ENCODE peak calls at places on chromosomes 6 and 20, in eight cellular contexts. C is astrocyte, D is DND-41, Z is lower lobe of right lung, P is ascending aorta, H is hepatocyte, X is GM23248, U is GM23338. Y is an unnamed sample. For H3K27me3, the result is how much of the 10 kb centered on the place peaks cover.

GRCh38 chr6:3247255-3248146 is 11.2 kb upstream of the PSMG4 start:
- DNase-seq in Z (no peak), C (peak), X (peak), U (peak), H (peak), D (no peak), P (no peak), Y (peak)

GRCh38 chr6:70118670-70119069 is 184.2 kb downstream of the COL9A1 start:
- DNase-seq in P (no peak), C (no peak), D (no peak), X (no peak), H (no peak), Z (no peak), U (no peak), Y (no peak)

GRCh38 chr6:3849681-3850450 is 693 bp downstream of the FAM50B start:
- DNase-seq in U (peak), Z (peak), H (no peak), D (no peak), P (no peak), C (peak), X (peak), Y (peak)

GRCh38 chr20:49385471-49385870 is 97.0 kb downstream of the KCNB1 start:
- DNase-seq in X (peak), H (peak), D (peak), U (peak), C (peak), P (no peak), Z (no peak), Y (peak)

GRCh38 chr20:36830791-36831691 is 44.9 kb upstream of the TLDC2 start:
- DNase-seq in Z (peak), D (no peak), X (peak), C (no peak), H (no peak), P (no peak), U (peak), Y (peak)

GRCh38 chr6:136465766-136466303 is 84.4 kb downstream of the MAP7 start:
- DNase-seq in Z (no peak), D (no peak), U (no peak), C (no peak), H (no peak), X (peak), P (no peak), Y (no peak)

GRCh38 chr6:16674666-16675392 is 86.4 kb downstream of the ATXN1 start:
- DNase-seq in C (peak), D (no peak), H (no peak), U (no peak), P (no peak), Z (no peak), X (peak), Y (no peak)

GRCh38 chr6:38262041-38262440 is 377.7 kb downstream of the BTBD9 start:
- DNase-seq in D (no peak), X (peak), P (no peak), H (peak), Z (no peak), U (peak), C (peak), Y (peak)

DNA sequence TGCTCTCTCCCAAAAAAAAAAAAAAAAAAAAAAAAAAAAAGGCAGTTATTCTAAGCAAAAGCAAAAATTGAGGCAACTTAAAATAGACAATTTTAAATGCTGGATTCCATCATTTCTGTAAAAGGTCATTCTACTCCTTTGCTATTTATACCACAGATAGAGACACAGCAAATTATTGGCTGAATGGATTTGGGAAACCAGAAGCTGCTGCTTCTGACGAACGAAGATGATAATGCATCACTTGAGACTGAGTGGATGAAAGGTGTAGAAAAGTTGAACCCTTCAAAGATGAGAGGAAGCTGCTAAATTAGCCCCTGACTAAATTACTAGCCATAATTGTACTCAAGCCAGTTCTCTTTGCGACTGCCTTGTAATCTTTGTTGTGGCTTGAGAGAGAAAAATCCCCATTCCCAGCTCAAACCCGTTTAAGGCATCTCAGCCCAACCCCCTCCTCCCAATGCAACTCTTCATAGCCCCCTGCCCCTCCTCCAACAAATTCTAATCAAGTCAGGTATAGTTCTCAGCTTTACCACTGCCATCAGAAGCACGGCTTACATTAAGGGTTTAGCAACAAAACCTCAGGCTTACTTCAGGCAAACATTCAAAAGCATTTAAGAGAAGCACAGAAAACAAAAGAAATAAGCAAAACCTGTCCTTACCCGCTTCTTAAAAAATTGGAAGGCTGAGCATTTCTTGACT is 1.0 kb downstream of the SGK1 start:
- DNase-seq in D (no peak), H (no peak), U (peak), Z (no peak), P (no peak), C (no peak), X (no peak), Y (peak)
- H3K4me3 ChIP-seq in D (no peak), H (peak), U (peak), Z (peak), P (peak), C (peak), X (peak), Y (peak)

DNA sequence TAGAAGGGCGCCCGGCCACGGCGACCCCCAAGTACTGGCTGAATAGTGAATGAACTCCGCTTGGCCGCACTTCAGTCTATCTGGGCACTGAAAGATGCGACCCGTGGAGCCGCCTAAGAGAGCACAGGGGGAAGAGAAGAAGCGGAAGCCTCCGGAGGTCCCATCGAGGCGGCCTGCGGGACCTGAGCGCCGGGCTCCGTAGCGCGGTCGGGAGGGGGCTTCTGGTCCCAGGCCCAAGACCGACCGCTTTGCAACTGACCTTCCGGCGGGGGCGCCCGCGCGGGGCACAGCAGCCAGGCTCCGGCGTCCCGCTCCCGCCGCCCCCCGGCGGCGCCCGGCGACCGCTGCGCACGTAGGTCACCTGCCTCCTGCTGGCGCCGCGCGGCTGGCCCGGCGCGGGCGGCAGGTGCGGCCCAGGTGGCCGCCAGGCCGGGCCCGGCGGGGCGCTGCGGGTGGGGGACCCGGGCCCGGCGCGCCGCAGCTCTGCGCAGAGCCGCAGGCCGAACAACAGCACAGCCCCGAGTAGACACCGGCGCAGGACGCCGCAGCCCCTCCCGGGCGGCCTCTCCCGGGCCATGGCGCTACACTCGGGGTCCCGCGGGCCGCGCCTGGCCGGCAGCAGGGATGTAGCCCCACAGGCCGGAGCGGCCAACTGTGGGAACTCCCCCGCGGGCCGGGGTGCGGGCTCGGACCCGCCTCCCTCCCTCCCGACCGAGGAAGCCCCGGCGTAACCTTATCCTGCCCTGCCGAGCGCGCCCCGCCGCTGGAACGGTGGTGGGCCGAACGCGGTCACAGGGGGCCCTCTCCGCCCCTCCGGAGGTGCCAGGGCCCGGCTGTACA is at the start of gene METTL24:
- DNase-seq in C (no peak), X (peak), D (no peak), P (no peak), H (peak), U (peak), Z (peak), Y (peak)
- H3K27me3 ChIP-seq in C (under half), X (under half), D (under half), P (under half), H (under half), U (under half), Z (under half), Y (under half)

GRCh38 chr20:40688129-40689099 is 622 bp downstream of the MAFB start:
- DNase-seq in U (no peak), D (no peak), H (no peak), P (no peak), C (peak), Z (peak), X (peak), Y (no peak)

GRCh38 chr20:40686893-40687292 is 2.1 kb downstream of the MAFB start:
- DNase-seq in Z (no peak), X (peak), D (no peak), C (no peak), U (no peak), P (no peak), H (no peak), Y (no peak)

GRCh38 chr20:40685349-40685748 is 3.7 kb downstream of the MAFB start:
- DNase-seq in Z (no peak), U (peak), H (no peak), C (no peak), D (no peak), P (no peak), X (no peak), Y (no peak)

GRCh38 chr20:40687384-40688128 is 1.5 kb downstream of the MAFB start:
- DNase-seq in X (peak), H (peak), U (peak), P (no peak), Z (peak), C (peak), D (no peak), Y (peak)

GRCh38 chr20:40686434-40686882 is 2.6 kb downstream of the MAFB start:
- DNase-seq in D (no peak), X (peak), U (peak), P (no peak), Z (no peak), C (no peak), H (no peak), Y (no peak)
- H3K4me3 ChIP-seq in D (no peak), X (peak), U (peak), P (peak), Z (peak), C (no peak), H (peak), Y (peak)

GRCh38 chr6:89584539-89584938 is 54.0 kb downstream of the LYRM2 start:
- DNase-seq in Z (no peak), C (no peak), D (no peak), U (no peak), P (no peak), X (no peak), H (no peak), Y (no peak)

GRCh38 chr6:89581669-89582068 is 56.9 kb downstream of the LYRM2 start:
- DNase-seq in D (no peak), U (no peak), X (no peak), P (no peak), Z (no peak), C (no peak), H (no peak), Y (no peak)

GRCh38 chr6:89582669-89583325 is 55.8 kb downstream of the LYRM2 start:
- DNase-seq in D (no peak), H (no peak), X (no peak), U (no peak), C (no peak), Z (no peak), P (no peak), Y (no peak)

GRCh38 chr6:89583559-89583958 is 55.0 kb downstream of the LYRM2 start:
- DNase-seq in D (no peak), X (no peak), P (no peak), Z (no peak), U (peak), H (no peak), C (no peak), Y (no peak)

GRCh38 chr6:89580997-89581666 is 57.4 kb downstream of the LYRM2 start:
- DNase-seq in C (no peak), P (no peak), U (no peak), D (no peak), H (no peak), Z (no peak), X (no peak), Y (no peak)
- H3K27me3 ChIP-seq in C (under half), P (under half), U (under half), D (under half), H (under half), Z (under half), X (under half), Y (under half)

DNA sequence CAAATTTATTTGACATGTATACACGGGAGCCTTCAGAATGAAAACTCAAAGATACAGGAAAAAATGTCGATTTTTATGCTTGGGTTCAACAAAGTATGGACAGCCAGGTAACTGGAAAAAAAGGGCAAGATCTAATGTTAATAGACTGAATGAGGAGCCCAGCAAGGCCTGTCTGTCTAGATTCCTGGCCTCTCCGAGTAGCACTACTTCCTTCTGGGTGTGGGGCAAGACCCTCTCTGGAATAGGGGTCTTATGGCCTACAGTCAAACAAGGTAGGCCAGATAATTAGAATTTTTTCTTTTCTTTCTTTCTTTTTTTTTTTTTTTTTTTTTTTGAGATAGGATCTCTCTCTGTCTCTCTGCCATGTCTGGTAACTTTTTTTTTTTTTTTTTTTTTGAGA is 113.4 kb upstream of the SHLD1 start:
- DNase-seq in H (no peak), P (no peak), Z (no peak), U (no peak), D (no peak), C (no peak), X (no peak), Y (no peak)
- H3K4me3 ChIP-seq in H (no peak), P (no peak), Z (no peak), U (no peak), D (no peak), C (no peak), X (no peak), Y (no peak)